ENCODE peak calls at places on chromosome 9, in eight cellular contexts. D is fibroblast of pulmonary artery; Y is WTC11; I is CD8-positive, alpha-beta T cell; C is neural crest cell; Z is lower leg skin; P is tibial nerve; G is cardiac muscle cell. Q is an unnamed sample.

GRCh38 chr9:75896193-75896592 is 5.7 kb downstream of the PCSK5 start:
- DNase-seq in D (peak), Y (no peak), I (no peak), C (no peak), Z (no peak), P (no peak), G (peak), Q (no peak)

GRCh38 chr9:73183917-73184861 is 32.5 kb downstream of the ANXA1 start:
- DNase-seq in D (peak), Y (no peak), I (no peak), C (no peak), Z (no peak), P (no peak), G (peak), Q (no peak)

GRCh38 chr9:133113928-133114351 is 7.1 kb downstream of the RALGDS start:
- DNase-seq in D (no peak), Y (no peak), I (no peak), C (no peak), Z (peak), P (no peak), G (peak), Q (no peak)

GRCh38 chr9:115913666-115914065 is 239.9 kb upstream of the PAPPA start:
- DNase-seq in D (peak), Y (no peak), I (no peak), C (no peak), Z (no peak), P (no peak), G (no peak), Q (no peak)

GRCh38 chr9:12719431-12719830 is 26.2 kb downstream of the TYRP1 start:
- DNase-seq in D (peak), Y (no peak), I (no peak), C (no peak), Z (no peak), P (no peak), G (peak), Q (no peak)

GRCh38 chr9:34326690-34327089 is 2.4 kb downstream of the KIF24 start:
- DNase-seq in D (no peak), Y (no peak), I (no peak), C (no peak), Z (no peak), P (no peak), G (no peak), Q (no peak)

GRCh38 chr9:124423591-124423990 is 8.3 kb upstream of the PSMB7 start:
- DNase-seq in D (no peak), Y (no peak), I (no peak), C (no peak), Z (peak), P (no peak), G (no peak), Q (no peak)

GRCh38 chr9:112086627-112087026 is 88.5 kb downstream of the SUSD1 start:
- DNase-seq in D (peak), Y (no peak), I (no peak), C (no peak), Z (no peak), P (no peak), G (no peak), Q (no peak)

GRCh38 chr9:108125541-108125940 is 636.0 kb upstream of the KLF4 start:
- DNase-seq in D (no peak), Y (peak), I (no peak), C (no peak), Z (no peak), P (no peak), G (no peak), Q (no peak)

DNA sequence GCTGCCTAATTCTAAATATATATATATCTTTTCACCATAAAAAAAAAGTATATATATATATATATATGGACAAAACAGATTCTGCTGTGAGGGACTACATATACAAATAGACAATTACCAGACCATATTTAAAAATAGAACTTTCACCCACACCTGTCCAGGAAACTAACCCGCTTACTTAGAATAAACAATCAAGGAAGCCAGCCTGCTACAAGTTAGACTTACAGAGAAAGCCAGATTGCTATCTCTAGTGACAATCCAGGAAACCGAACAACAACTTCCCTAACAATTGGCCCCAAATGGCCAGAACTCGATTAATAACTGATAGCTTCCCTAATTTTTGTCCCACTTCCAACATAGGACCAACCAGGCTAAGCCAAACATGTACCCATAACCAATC is 5.9 kb downstream of the GLDC start:
- DNase-seq in D (no peak), Y (no peak), I (no peak), C (no peak), Z (no peak), P (no peak), G (no peak), Q (no peak)
- TF ChIP-seq CTCF in D (no peak), Y (no peak), I (no peak), C (no peak), Z (no peak), P (no peak), G (no peak), Q (no peak)

DNA sequence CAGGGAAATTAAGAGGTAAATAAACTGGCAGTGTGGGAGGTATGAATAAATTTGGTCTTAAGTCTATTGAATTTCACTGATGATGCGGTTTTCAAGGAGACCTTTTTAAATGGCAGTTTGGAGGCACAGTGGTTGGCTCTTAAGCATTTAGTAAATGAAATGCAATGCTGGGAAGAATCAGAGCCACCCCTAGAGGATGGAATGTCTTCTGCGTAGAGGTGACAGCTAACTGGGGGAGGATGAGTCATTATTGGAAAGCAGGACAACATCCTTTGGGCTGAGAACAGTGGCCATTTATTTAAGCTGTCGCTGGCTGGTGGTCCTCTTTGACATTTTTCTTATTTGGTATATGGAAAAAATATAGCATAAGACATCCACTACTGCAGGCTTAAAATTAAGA is 163.2 kb downstream of the SH3GL2 start:
- DNase-seq in D (no peak), Y (peak), I (no peak), C (no peak), Z (no peak), P (no peak), G (no peak), Q (no peak)
- TF ChIP-seq CTCF in D (no peak), Y (peak), I (no peak), C (peak), Z (no peak), P (no peak), G (no peak), Q (peak)

GRCh38 chr9:94681508-94681907 is 42.2 kb upstream of the FBP1 start:
- DNase-seq in D (peak), Y (peak), I (peak), C (peak), Z (peak), P (peak), G (peak), Q (peak)
- TF ChIP-seq CTCF in D (peak), Y (peak), I (peak), C (peak), Z (no peak), P (peak), G (peak), Q (peak)

DNA sequence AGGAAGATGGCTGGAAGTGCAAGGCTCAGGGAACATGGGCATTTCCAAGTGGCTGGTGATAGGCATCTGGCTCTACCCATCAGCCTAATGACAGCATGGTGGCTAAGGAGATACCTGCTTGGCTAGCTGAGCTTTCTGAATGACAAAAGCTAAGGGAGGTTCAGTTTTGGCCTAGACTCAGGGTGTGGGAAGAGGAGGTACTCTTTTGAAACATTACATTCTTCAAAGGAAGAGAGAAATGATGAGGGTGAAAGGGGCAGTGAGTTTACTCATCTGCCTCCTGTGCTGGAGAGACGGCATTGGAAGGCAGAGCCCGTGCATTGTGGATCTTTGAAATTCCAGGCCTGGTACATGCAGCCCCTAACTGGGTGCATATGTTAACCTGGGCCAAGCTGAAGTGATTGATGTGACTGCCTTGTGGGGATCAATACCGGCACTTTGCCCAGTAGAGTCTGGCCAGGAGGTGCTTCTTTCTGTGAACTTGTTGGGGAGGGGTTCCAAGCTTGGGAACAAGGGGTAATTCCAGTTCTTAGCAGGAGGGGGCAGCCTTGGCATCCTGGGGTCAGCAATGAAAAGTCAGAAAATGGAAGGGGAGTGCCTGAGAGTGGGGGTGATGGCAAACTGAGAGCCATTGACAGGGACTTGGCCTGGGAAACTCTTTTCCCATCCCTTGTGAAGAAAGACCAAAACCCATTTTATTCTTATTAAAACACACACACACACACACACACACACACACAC is 108.6 kb downstream of the ACER2 start:
- DNase-seq in D (peak), Y (peak), I (no peak), C (no peak), Z (no peak), P (no peak), G (no peak), Q (no peak)
- TF ChIP-seq CTCF in D (peak), Y (peak), I (no peak), C (peak), Z (no peak), P (no peak), G (peak), Q (peak)

GRCh38 chr9:136545065-136545965 is 533 bp downstream of the NOTCH1 start:
- DNase-seq in D (no peak), Y (no peak), I (peak), C (no peak), Z (peak), P (no peak), G (no peak), Q (no peak)

GRCh38 chr9:136547508-136548215 is 1.8 kb upstream of the NOTCH1 start:
- DNase-seq in D (no peak), Y (no peak), I (no peak), C (no peak), Z (no peak), P (no peak), G (no peak), Q (no peak)

GRCh38 chr9:136545966-136546696 is at the start of gene NOTCH1:
- DNase-seq in D (peak), Y (peak), I (peak), C (peak), Z (peak), P (peak), G (peak), Q (peak)

GRCh38 chr9:136544549-136545064 is 1.2 kb downstream of the NOTCH1 start:
- DNase-seq in D (peak), Y (no peak), I (peak), C (no peak), Z (peak), P (peak), G (no peak), Q (no peak)

DNA sequence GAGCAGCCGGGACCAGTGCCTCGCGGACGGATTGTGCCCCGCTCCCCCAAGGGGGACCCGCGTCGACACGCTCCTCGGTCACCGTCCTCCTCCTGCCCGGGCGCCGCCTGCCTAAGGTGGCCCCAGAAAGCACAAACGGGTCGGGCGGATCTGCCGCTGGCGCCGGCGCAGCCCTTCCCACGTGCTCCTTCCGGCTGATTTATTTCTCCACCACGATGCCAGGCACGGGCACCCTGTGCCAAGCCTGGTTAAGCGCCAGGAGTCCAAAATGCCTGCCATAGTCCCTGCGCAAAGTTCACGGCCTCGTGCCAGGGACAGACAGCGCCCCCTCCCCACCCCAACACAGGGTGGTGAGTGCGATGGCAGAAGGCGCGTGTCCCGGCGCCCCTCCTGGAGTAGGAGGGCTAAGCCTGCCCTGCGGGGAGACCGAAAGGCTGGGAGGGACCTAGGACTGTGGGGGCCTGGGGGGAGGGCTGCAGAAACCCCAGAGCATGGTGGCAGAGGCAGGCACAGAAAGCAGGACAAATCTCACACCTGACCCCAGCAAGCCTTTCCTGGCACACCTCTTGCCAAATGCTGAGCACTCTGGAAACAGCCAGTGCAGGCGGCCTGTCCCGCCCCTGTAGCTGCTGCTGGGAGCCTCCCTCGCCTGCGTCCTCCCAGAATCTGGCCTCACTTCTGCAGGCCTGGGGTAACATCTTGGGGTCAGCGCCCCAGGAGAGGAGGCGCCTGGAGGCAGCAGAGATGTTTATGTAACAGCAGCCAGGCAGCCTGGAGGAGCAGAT is 1.0 kb upstream of the NOTCH1 start:
- DNase-seq in D (peak), Y (no peak), I (peak), C (no peak), Z (peak), P (no peak), G (peak), Q (no peak)
- TF ChIP-seq CTCF in D (no peak), Y (no peak), I (no peak), C (no peak), Z (no peak), P (no peak), G (no peak), Q (no peak)